ENCODE peak calls at places on chromosomes 5 and 9, in seven cellular contexts. L, F, N, G, P, B and J are unnamed samples.
A peak's percentile ranks its signal among the peaks of the same experiment; 100 is the strongest.

GRCh38 chr5:175920506-175920865 is 47.6 kb downstream of the THOC3 start:
- DNase-seq in G (no peak), F (no peak), N (no peak), B (no peak), L (peak; percentile 15), P (no peak), J (no peak)

GRCh38 chr9:36576866-36577265 is 4.2 kb downstream of the MELK start:
- DNase-seq in F (no peak), L (no peak), P (no peak), B (no peak), G (no peak), N (no peak), J (no peak)

GRCh38 chr9:8857330-8858249 is 1058.0 kb upstream of the DMAC1 start:
- DNase-seq in G (peak; percentile 76), B (no peak), L (peak; percentile 47), F (peak; percentile 85), P (no peak), N (no peak), J (peak; percentile 82)

GRCh38 chr5:67395790-67396418 is 199.3 kb upstream of the CD180 start:
- DNase-seq in B (no peak), L (no peak), P (peak; percentile 17), F (no peak), G (no peak), N (no peak), J (no peak)

GRCh38 chr5:147619281-147619680 is 109.4 kb upstream of the DPYSL3 start:
- DNase-seq in G (no peak), P (no peak), L (peak; percentile 14), N (no peak), B (no peak), F (no peak), J (no peak)

GRCh38 chr5:42108468-42108867 is 183.4 kb downstream of the FBXO4 start:
- DNase-seq in F (no peak), N (no peak), G (no peak), L (no peak), P (no peak), B (no peak), J (no peak)

GRCh38 chr5:59569158-59569557 is 324.4 kb downstream of the PDE4D start:
- DNase-seq in B (no peak), G (no peak), P (no peak), F (no peak), N (no peak), L (no peak), J (no peak)

GRCh38 chr9:129054163-129054851 is 17.9 kb downstream of the MIGA2 start:
- DNase-seq in B (no peak), L (no peak), F (no peak), P (no peak), G (no peak), N (no peak), J (no peak)

GRCh38 chr5:146548781-146549449 is 32.9 kb upstream of the GPR151 start:
- DNase-seq in P (no peak), L (no peak), F (peak; percentile 77), G (no peak), N (no peak), B (no peak), J (no peak)

GRCh38 chr9:125839322-125839721 is 92.1 kb downstream of the PBX3 start:
- DNase-seq in N (no peak), L (no peak), F (no peak), G (no peak), P (no peak), B (no peak), J (no peak)

GRCh38 chr9:134909511-134910105 is 8.1 kb downstream of the FCN1 start:
- DNase-seq in N (peak; percentile 3), G (no peak), B (no peak), P (no peak), L (no peak), F (no peak), J (no peak)

GRCh38 chr9:31347082-31347617 is 1037.3 kb upstream of the ACO1 start:
- DNase-seq in P (peak; percentile 44), L (peak; percentile 69), F (no peak), N (no peak), B (peak; percentile 88), G (no peak), J (no peak)

GRCh38 chr5:39177629-39177959 is 41.8 kb downstream of the FYB1 start:
- DNase-seq in B (peak; percentile 31), P (no peak), G (no peak), N (no peak), F (no peak), L (no peak), J (no peak)

GRCh38 chr9:82488319-82488701 is 499.7 kb downstream of the SPATA31D1 start:
- DNase-seq in F (no peak), P (no peak), L (no peak), G (no peak), B (no peak), N (no peak), J (no peak)

GRCh38 chr9:105647595-105648349 is 14.5 kb upstream of the TAL2 start:
- DNase-seq in B (no peak), P (no peak), L (no peak), G (no peak), F (no peak), N (no peak), J (no peak)

GRCh38 chr9:37422289-37423104 is at the start of gene GRHPR:
- DNase-seq in G (peak; percentile 88), P (peak; percentile 75), B (peak; percentile 91), F (peak; percentile 92), N (peak; percentile 94), L (peak; percentile 67), J (peak; percentile 83)